ENCODE peak calls at places on chromosomes 12 and 14, in eight cellular contexts. F, T, J, O, N, E, B and S are unnamed samples.

GRCh38 chr12:6606331-6607131 is 648 bp downstream of the CHD4 start:
- DNase-seq in F (no peak), T (peak; percentile 94), J (peak; percentile 40), O (no peak), N (no peak), E (peak; percentile 89), B (peak; percentile 74), S (peak; percentile 86)

GRCh38 chr14:36659822-36660735 is 1.6 kb upstream of the PAX9 start:
- DNase-seq in F (no peak), T (no peak), J (no peak), O (no peak), N (no peak), E (no peak), B (peak; percentile 59), S (no peak)

GRCh38 chr12:13666806-13667205 is 314.6 kb downstream of the GRIN2B start:
- DNase-seq in F (no peak), T (no peak), J (no peak), O (no peak), N (no peak), E (no peak), B (no peak), S (no peak)

GRCh38 chr14:102897299-102898027 is 25.0 kb upstream of the AMN start:
- DNase-seq in F (no peak), T (no peak), J (no peak), O (no peak), N (no peak), E (peak; percentile 30), B (no peak), S (no peak)

GRCh38 chr12:60387356-60387755 is 791.5 kb downstream of the SLC16A7 start:
- DNase-seq in F (no peak), T (peak; percentile 49), J (no peak), O (no peak), N (no peak), E (no peak), B (no peak), S (no peak)

GRCh38 chr12:129335773-129336172 is 482.5 kb downstream of the GLT1D1 start:
- DNase-seq in F (no peak), T (no peak), J (no peak), O (no peak), N (no peak), E (no peak), B (no peak), S (no peak)

GRCh38 chr12:51524386-51524901 is 66.6 kb upstream of the SCN8A start:
- DNase-seq in F (no peak), T (no peak), J (no peak), O (no peak), N (no peak), E (no peak), B (no peak), S (no peak)

GRCh38 chr12:68446896-68447806 is 115.0 kb upstream of the MDM1 start:
- DNase-seq in F (no peak), T (no peak), J (no peak), O (no peak), N (no peak), E (no peak), B (peak; percentile 76), S (no peak)

GRCh38 chr14:95085321-95085720 is 72.0 kb downstream of the DICER1 start:
- DNase-seq in F (no peak), T (no peak), J (no peak), O (no peak), N (no peak), E (no peak), B (no peak), S (no peak)

GRCh38 chr14:23539209-23539866 is 12.2 kb downstream of the ZFHX2 start:
- DNase-seq in F (peak; percentile 19), T (peak; percentile 65), J (peak; percentile 45), O (no peak), N (peak; percentile 23), E (no peak), B (peak; percentile 90), S (no peak)

GRCh38 chr14:76236172-76237130 is 84.7 kb downstream of the GPATCH2L start:
- DNase-seq in F (no peak), T (no peak), J (no peak), O (no peak), N (no peak), E (no peak), B (no peak), S (no peak)

GRCh38 chr14:24838945-24839616 is 205.1 kb upstream of the GZMB start:
- DNase-seq in F (no peak), T (no peak), J (no peak), O (no peak), N (no peak), E (no peak), B (no peak), S (peak; percentile 63)

GRCh38 chr12:105322070-105322469 is 8.4 kb upstream of the C12orf75 start:
- DNase-seq in F (no peak), T (no peak), J (no peak), O (no peak), N (peak; percentile 83), E (no peak), B (no peak), S (no peak)

GRCh38 chr12:106238146-106238545 is 9.7 kb downstream of the CKAP4 start:
- DNase-seq in F (no peak), T (no peak), J (no peak), O (no peak), N (no peak), E (no peak), B (peak; percentile 52), S (no peak)

GRCh38 chr12:70590051-70590450 is 47.2 kb downstream of the PTPRB start:
- DNase-seq in F (peak; percentile 62), T (peak; percentile 84), J (peak; percentile 80), O (peak; percentile 41), N (peak; percentile 70), E (peak; percentile 84), B (peak; percentile 95), S (peak; percentile 84)

GRCh38 chr14:50875359-50876090 is 3.7 kb downstream of the ABHD12B start:
- DNase-seq in F (no peak), T (no peak), J (no peak), O (no peak), N (peak; percentile 18), E (peak; percentile 83), B (peak; percentile 58), S (no peak)

GRCh38 chr14:58752782-58753181 is 115.0 kb downstream of the DACT1 start:
- DNase-seq in F (no peak), T (peak; percentile 93), J (peak; percentile 79), O (no peak), N (no peak), E (peak; percentile 89), B (no peak), S (peak; percentile 90)

GRCh38 chr12:122823429-122823828 is 11.8 kb upstream of the HIP1R start:
- DNase-seq in F (no peak), T (no peak), J (no peak), O (no peak), N (no peak), E (peak; percentile 34), B (no peak), S (no peak)

GRCh38 chr14:84006643-84007137 is 1523.3 kb upstream of the FLRT2 start:
- DNase-seq in F (no peak), T (no peak), J (peak; percentile 96), O (no peak), N (no peak), E (no peak), B (peak; percentile 50), S (no peak)
- TF ChIP-seq CTCF in F (no peak), T (no peak), J (peak; percentile 11), O (no peak), N (no peak), E (no peak), B (peak; percentile 66), S (no peak)

GRCh38 chr12:24852420-24852819 is 96.5 kb downstream of the BCAT1 start:
- DNase-seq in F (no peak), T (no peak), J (peak; percentile 45), O (no peak), N (no peak), E (no peak), B (no peak), S (no peak)
- TF ChIP-seq CTCF in F (peak; percentile 55), T (peak; percentile 7), J (no peak), O (peak; percentile 42), N (peak; percentile 83), E (no peak), B (peak; percentile 94), S (no peak)

DNA sequence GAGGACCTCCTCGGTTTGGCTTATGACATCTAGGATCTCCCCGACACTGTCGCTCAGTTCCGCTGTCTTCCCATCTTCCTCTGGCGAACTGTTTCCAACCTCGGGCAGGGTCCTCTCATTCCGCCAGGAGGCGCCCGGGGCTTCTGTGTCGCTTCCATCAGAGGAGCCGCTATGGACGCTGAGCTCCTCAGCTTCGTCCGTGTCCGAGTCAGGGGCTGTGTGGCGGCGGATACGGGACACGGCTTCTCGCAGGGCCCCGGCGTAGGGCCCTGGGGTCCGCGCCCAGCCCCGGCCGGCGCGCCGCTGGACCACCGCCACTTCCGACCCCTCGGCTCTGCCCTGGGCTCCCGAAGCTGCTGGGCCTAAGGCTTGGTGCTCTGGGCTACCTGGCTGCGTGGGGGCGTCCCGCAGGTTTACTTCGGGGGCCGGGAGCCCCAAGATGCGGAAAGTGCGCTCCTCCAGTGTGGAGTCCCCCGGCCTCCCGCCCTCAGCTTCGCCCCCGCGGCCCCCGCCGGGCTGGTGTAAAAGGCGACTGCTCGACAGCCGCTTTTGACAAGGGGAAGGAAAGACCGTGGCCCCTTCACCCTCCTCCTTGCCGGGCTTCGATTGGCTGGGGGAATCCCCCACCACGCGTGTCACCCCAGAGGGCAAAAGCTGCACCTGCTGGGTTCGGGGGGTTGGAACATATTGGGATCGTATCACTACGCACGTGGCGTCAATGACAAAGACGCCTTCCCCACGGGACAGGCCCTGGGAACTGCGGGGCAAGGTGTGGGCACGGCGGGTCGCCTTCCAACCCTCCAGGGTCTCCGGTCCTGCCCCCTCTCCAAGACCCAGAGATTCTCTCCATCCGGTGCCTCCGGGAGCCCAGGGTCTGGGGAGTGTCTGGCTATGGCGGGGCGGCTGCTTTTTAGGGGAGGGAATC is 2.1 kb downstream of the DDN start:
- DNase-seq in F (no peak), T (peak; percentile 91), J (peak; percentile 67), O (no peak), N (peak; percentile 39), E (peak; percentile 90), B (peak; percentile 97), S (peak; percentile 86)
- TF ChIP-seq CTCF in F (no peak), T (peak; percentile 64), J (peak; percentile 74), O (peak; percentile 92), N (peak; percentile 73), E (peak; percentile 67), B (peak; percentile 85), S (peak; percentile 59)

DNA sequence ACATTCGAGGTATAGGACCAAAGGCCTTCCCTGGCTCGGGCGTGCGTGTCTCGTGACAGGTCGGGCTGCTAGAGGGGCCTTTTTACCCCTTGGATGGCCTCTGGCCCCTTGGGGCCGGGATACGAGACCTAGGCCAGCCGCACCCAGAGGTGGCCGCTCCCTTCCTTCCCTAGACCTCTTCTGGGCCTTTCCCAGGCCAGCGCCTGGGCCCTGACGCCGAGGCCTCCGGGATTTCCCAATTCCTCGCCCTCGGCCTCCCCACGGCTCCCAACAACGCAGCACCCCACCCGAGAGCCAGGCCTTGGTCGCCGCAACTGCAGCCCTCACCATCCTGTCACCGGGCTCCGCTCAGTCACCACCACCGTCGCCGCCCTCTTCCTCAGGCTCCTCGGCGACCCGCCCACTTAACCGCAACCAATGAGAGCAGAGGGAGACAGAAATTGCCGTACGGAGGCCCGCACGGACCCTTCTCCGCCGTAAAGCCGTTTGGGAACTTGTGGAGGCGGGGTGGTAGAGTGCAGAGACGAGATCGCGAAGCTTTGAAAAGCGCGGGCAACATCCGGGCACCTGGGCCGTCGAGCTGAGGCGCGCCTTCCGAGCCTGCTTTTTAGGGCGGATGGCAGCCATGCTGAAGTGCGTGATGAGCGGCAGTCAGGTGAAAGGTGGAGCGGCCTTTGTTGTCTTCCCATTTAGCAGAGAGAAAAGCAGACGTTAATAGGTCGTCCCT is at the start of the genes RAD9B and VPS29:
- DNase-seq in F (peak; percentile 98), T (peak; percentile 99), J (peak; percentile 99), O (peak; percentile 95), N (peak; percentile 98), E (peak; percentile 99), B (peak; percentile 100), S (peak; percentile 99)
- TF ChIP-seq CTCF in F (no peak), T (no peak), J (no peak), O (no peak), N (no peak), E (no peak), B (no peak), S (no peak)